ENCODE peak calls at places on chromosomes 11 and 22, in six cellular contexts. One of them, this sample, is unnamed.

GRCh38 chr11:58055806-58056401 is 25.2 kb downstream of the OR6Q1 start:
- DNase-seq in choroid plexus epithelial cell: no peak
- DNase-seq in stimulated activated CD8-positive, alpha-beta memory T cell treated with anti-CD3 and anti-CD28 coated beads, Interleukin-15, amount 100 ng/mL, for 48 hours: no peak
- DNase-seq in AG09319: no peak
- DNase-seq in dermis microvascular lymphatic vessel endothelial cell: no peak
- DNase-seq in activated CD4-positive, alpha-beta memory T cell treated with anti-CD3 and anti-CD28 coated beads, Interleukin-2, amount 10 ng/mL, durations not matched to agents 7 days and 5 days: no peak
- DNase-seq in this sample: no peak

GRCh38 chr22:41746563-41747400 is 47.5 kb downstream of the MEI1 start:
- DNase-seq in activated CD4-positive, alpha-beta memory T cell treated with anti-CD3 and anti-CD28 coated beads, Interleukin-2, amount 10 ng/mL, durations not matched to agents 7 days and 5 days: peak
- DNase-seq in AG09319: peak
- DNase-seq in dermis microvascular lymphatic vessel endothelial cell: peak
- DNase-seq in stimulated activated CD8-positive, alpha-beta memory T cell treated with anti-CD3 and anti-CD28 coated beads, Interleukin-15, amount 100 ng/mL, for 48 hours: peak
- DNase-seq in choroid plexus epithelial cell: peak
- DNase-seq in this sample: peak

GRCh38 chr11:13304655-13305340 is 27.2 kb downstream of the BMAL1 start:
- DNase-seq in dermis microvascular lymphatic vessel endothelial cell: no peak
- DNase-seq in stimulated activated CD8-positive, alpha-beta memory T cell treated with anti-CD3 and anti-CD28 coated beads, Interleukin-15, amount 100 ng/mL, for 48 hours: no peak
- DNase-seq in activated CD4-positive, alpha-beta memory T cell treated with anti-CD3 and anti-CD28 coated beads, Interleukin-2, amount 10 ng/mL, durations not matched to agents 7 days and 5 days: no peak
- DNase-seq in choroid plexus epithelial cell: no peak
- DNase-seq in AG09319: no peak
- DNase-seq in this sample: no peak

GRCh38 chr22:20495861-20496681 is 476 bp upstream of the KLHL22 start:
- DNase-seq in choroid plexus epithelial cell: peak
- DNase-seq in activated CD4-positive, alpha-beta memory T cell treated with anti-CD3 and anti-CD28 coated beads, Interleukin-2, amount 10 ng/mL, durations not matched to agents 7 days and 5 days: peak
- DNase-seq in stimulated activated CD8-positive, alpha-beta memory T cell treated with anti-CD3 and anti-CD28 coated beads, Interleukin-15, amount 100 ng/mL, for 48 hours: peak
- DNase-seq in AG09319: peak
- DNase-seq in dermis microvascular lymphatic vessel endothelial cell: peak
- DNase-seq in this sample: peak

GRCh38 chr11:79783833-79784232 is 343.0 kb upstream of the TENM4 start:
- DNase-seq in choroid plexus epithelial cell: no peak
- DNase-seq in AG09319: no peak
- DNase-seq in dermis microvascular lymphatic vessel endothelial cell: no peak
- DNase-seq in stimulated activated CD8-positive, alpha-beta memory T cell treated with anti-CD3 and anti-CD28 coated beads, Interleukin-15, amount 100 ng/mL, for 48 hours: no peak
- DNase-seq in activated CD4-positive, alpha-beta memory T cell treated with anti-CD3 and anti-CD28 coated beads, Interleukin-2, amount 10 ng/mL, durations not matched to agents 7 days and 5 days: no peak
- DNase-seq in this sample: no peak

GRCh38 chr11:87493516-87493915 is 455.8 kb downstream of the TMEM135 start:
- DNase-seq in AG09319: no peak
- DNase-seq in choroid plexus epithelial cell: peak
- DNase-seq in dermis microvascular lymphatic vessel endothelial cell: no peak
- DNase-seq in stimulated activated CD8-positive, alpha-beta memory T cell treated with anti-CD3 and anti-CD28 coated beads, Interleukin-15, amount 100 ng/mL, for 48 hours: no peak
- DNase-seq in activated CD4-positive, alpha-beta memory T cell treated with anti-CD3 and anti-CD28 coated beads, Interleukin-2, amount 10 ng/mL, durations not matched to agents 7 days and 5 days: no peak
- DNase-seq in this sample: no peak

GRCh38 chr22:19984201-19984753 is 32.3 kb downstream of the ARVCF start:
- DNase-seq in choroid plexus epithelial cell: peak
- DNase-seq in dermis microvascular lymphatic vessel endothelial cell: peak
- DNase-seq in AG09319: no peak
- DNase-seq in activated CD4-positive, alpha-beta memory T cell treated with anti-CD3 and anti-CD28 coated beads, Interleukin-2, amount 10 ng/mL, durations not matched to agents 7 days and 5 days: no peak
- DNase-seq in stimulated activated CD8-positive, alpha-beta memory T cell treated with anti-CD3 and anti-CD28 coated beads, Interleukin-15, amount 100 ng/mL, for 48 hours: no peak
- DNase-seq in this sample: peak

GRCh38 chr22:47027766-47028165 is 265.3 kb downstream of the TBC1D22A start:
- DNase-seq in AG09319: no peak
- DNase-seq in activated CD4-positive, alpha-beta memory T cell treated with anti-CD3 and anti-CD28 coated beads, Interleukin-2, amount 10 ng/mL, durations not matched to agents 7 days and 5 days: no peak
- DNase-seq in stimulated activated CD8-positive, alpha-beta memory T cell treated with anti-CD3 and anti-CD28 coated beads, Interleukin-15, amount 100 ng/mL, for 48 hours: no peak
- DNase-seq in dermis microvascular lymphatic vessel endothelial cell: no peak
- DNase-seq in choroid plexus epithelial cell: no peak
- DNase-seq in this sample: no peak

GRCh38 chr22:37190262-37190780 is 2.3 kb upstream of the C1QTNF6 start:
- DNase-seq in activated CD4-positive, alpha-beta memory T cell treated with anti-CD3 and anti-CD28 coated beads, Interleukin-2, amount 10 ng/mL, durations not matched to agents 7 days and 5 days: no peak
- DNase-seq in AG09319: no peak
- DNase-seq in choroid plexus epithelial cell: no peak
- DNase-seq in dermis microvascular lymphatic vessel endothelial cell: no peak
- DNase-seq in stimulated activated CD8-positive, alpha-beta memory T cell treated with anti-CD3 and anti-CD28 coated beads, Interleukin-15, amount 100 ng/mL, for 48 hours: no peak
- DNase-seq in this sample: no peak

GRCh38 chr11:128696930-128697329 is 3.1 kb downstream of the FLI1 start:
- DNase-seq in choroid plexus epithelial cell: no peak
- DNase-seq in dermis microvascular lymphatic vessel endothelial cell: no peak
- DNase-seq in activated CD4-positive, alpha-beta memory T cell treated with anti-CD3 and anti-CD28 coated beads, Interleukin-2, amount 10 ng/mL, durations not matched to agents 7 days and 5 days: no peak
- DNase-seq in stimulated activated CD8-positive, alpha-beta memory T cell treated with anti-CD3 and anti-CD28 coated beads, Interleukin-15, amount 100 ng/mL, for 48 hours: no peak
- DNase-seq in AG09319: no peak
- DNase-seq in this sample: no peak

GRCh38 chr11:43736502-43737193 is 56.1 kb downstream of the HSD17B12 start:
- DNase-seq in activated CD4-positive, alpha-beta memory T cell treated with anti-CD3 and anti-CD28 coated beads, Interleukin-2, amount 10 ng/mL, durations not matched to agents 7 days and 5 days: no peak
- DNase-seq in stimulated activated CD8-positive, alpha-beta memory T cell treated with anti-CD3 and anti-CD28 coated beads, Interleukin-15, amount 100 ng/mL, for 48 hours: no peak
- DNase-seq in AG09319: peak
- DNase-seq in dermis microvascular lymphatic vessel endothelial cell: no peak
- DNase-seq in choroid plexus epithelial cell: peak
- DNase-seq in this sample: peak

GRCh38 chr11:30392221-30392784 is 69.4 kb downstream of the ARL14EP start:
- DNase-seq in AG09319: no peak
- DNase-seq in dermis microvascular lymphatic vessel endothelial cell: no peak
- DNase-seq in choroid plexus epithelial cell: peak
- DNase-seq in activated CD4-positive, alpha-beta memory T cell treated with anti-CD3 and anti-CD28 coated beads, Interleukin-2, amount 10 ng/mL, durations not matched to agents 7 days and 5 days: no peak
- DNase-seq in stimulated activated CD8-positive, alpha-beta memory T cell treated with anti-CD3 and anti-CD28 coated beads, Interleukin-15, amount 100 ng/mL, for 48 hours: no peak
- DNase-seq in this sample: no peak

GRCh38 chr11:109421981-109422590 is at the start of gene C11orf87:
- DNase-seq in activated CD4-positive, alpha-beta memory T cell treated with anti-CD3 and anti-CD28 coated beads, Interleukin-2, amount 10 ng/mL, durations not matched to agents 7 days and 5 days: no peak
- DNase-seq in dermis microvascular lymphatic vessel endothelial cell: no peak
- DNase-seq in AG09319: no peak
- DNase-seq in stimulated activated CD8-positive, alpha-beta memory T cell treated with anti-CD3 and anti-CD28 coated beads, Interleukin-15, amount 100 ng/mL, for 48 hours: no peak
- DNase-seq in choroid plexus epithelial cell: peak
- DNase-seq in this sample: no peak

GRCh38 chr11:113615773-113616172 is 90.3 kb downstream of the TMPRSS5 start:
- DNase-seq in stimulated activated CD8-positive, alpha-beta memory T cell treated with anti-CD3 and anti-CD28 coated beads, Interleukin-15, amount 100 ng/mL, for 48 hours: no peak
- DNase-seq in AG09319: no peak
- DNase-seq in choroid plexus epithelial cell: peak
- DNase-seq in activated CD4-positive, alpha-beta memory T cell treated with anti-CD3 and anti-CD28 coated beads, Interleukin-2, amount 10 ng/mL, durations not matched to agents 7 days and 5 days: no peak
- DNase-seq in dermis microvascular lymphatic vessel endothelial cell: no peak
- DNase-seq in this sample: peak

GRCh38 chr22:44957267-44957905 is 52.4 kb downstream of the PHF21B start:
- DNase-seq in AG09319: no peak
- DNase-seq in choroid plexus epithelial cell: peak
- DNase-seq in stimulated activated CD8-positive, alpha-beta memory T cell treated with anti-CD3 and anti-CD28 coated beads, Interleukin-15, amount 100 ng/mL, for 48 hours: no peak
- DNase-seq in dermis microvascular lymphatic vessel endothelial cell: no peak
- DNase-seq in activated CD4-positive, alpha-beta memory T cell treated with anti-CD3 and anti-CD28 coated beads, Interleukin-2, amount 10 ng/mL, durations not matched to agents 7 days and 5 days: no peak
- DNase-seq in this sample: no peak

GRCh38 chr11:115215694-115216615 is 288.3 kb downstream of the CADM1 start:
- DNase-seq in AG09319: no peak
- DNase-seq in choroid plexus epithelial cell: peak
- DNase-seq in stimulated activated CD8-positive, alpha-beta memory T cell treated with anti-CD3 and anti-CD28 coated beads, Interleukin-15, amount 100 ng/mL, for 48 hours: no peak
- DNase-seq in dermis microvascular lymphatic vessel endothelial cell: no peak
- DNase-seq in activated CD4-positive, alpha-beta memory T cell treated with anti-CD3 and anti-CD28 coated beads, Interleukin-2, amount 10 ng/mL, durations not matched to agents 7 days and 5 days: no peak
- DNase-seq in this sample: no peak

GRCh38 chr22:39312410-39312809 is 7.0 kb downstream of the RPL3 start:
- DNase-seq in activated CD4-positive, alpha-beta memory T cell treated with anti-CD3 and anti-CD28 coated beads, Interleukin-2, amount 10 ng/mL, durations not matched to agents 7 days and 5 days: no peak
- DNase-seq in choroid plexus epithelial cell: no peak
- DNase-seq in AG09319: no peak
- DNase-seq in stimulated activated CD8-positive, alpha-beta memory T cell treated with anti-CD3 and anti-CD28 coated beads, Interleukin-15, amount 100 ng/mL, for 48 hours: no peak
- DNase-seq in dermis microvascular lymphatic vessel endothelial cell: no peak
- DNase-seq in this sample: no peak

GRCh38 chr11:1281326-1281973 is 28.0 kb downstream of the TOLLIP start:
- DNase-seq in stimulated activated CD8-positive, alpha-beta memory T cell treated with anti-CD3 and anti-CD28 coated beads, Interleukin-15, amount 100 ng/mL, for 48 hours: no peak
- DNase-seq in choroid plexus epithelial cell: peak
- DNase-seq in dermis microvascular lymphatic vessel endothelial cell: no peak
- DNase-seq in activated CD4-positive, alpha-beta memory T cell treated with anti-CD3 and anti-CD28 coated beads, Interleukin-2, amount 10 ng/mL, durations not matched to agents 7 days and 5 days: no peak
- DNase-seq in AG09319: no peak
- DNase-seq in this sample: no peak

GRCh38 chr11:63931045-63931444 is 7.8 kb upstream of the NAA40 start:
- DNase-seq in stimulated activated CD8-positive, alpha-beta memory T cell treated with anti-CD3 and anti-CD28 coated beads, Interleukin-15, amount 100 ng/mL, for 48 hours: no peak
- DNase-seq in choroid plexus epithelial cell: peak
- DNase-seq in activated CD4-positive, alpha-beta memory T cell treated with anti-CD3 and anti-CD28 coated beads, Interleukin-2, amount 10 ng/mL, durations not matched to agents 7 days and 5 days: no peak
- DNase-seq in AG09319: no peak
- DNase-seq in dermis microvascular lymphatic vessel endothelial cell: no peak
- DNase-seq in this sample: no peak

GRCh38 chr11:17766590-17766989 is 32.0 kb downstream of the KCNC1 start:
- DNase-seq in dermis microvascular lymphatic vessel endothelial cell: no peak
- DNase-seq in stimulated activated CD8-positive, alpha-beta memory T cell treated with anti-CD3 and anti-CD28 coated beads, Interleukin-15, amount 100 ng/mL, for 48 hours: no peak
- DNase-seq in choroid plexus epithelial cell: no peak
- DNase-seq in activated CD4-positive, alpha-beta memory T cell treated with anti-CD3 and anti-CD28 coated beads, Interleukin-2, amount 10 ng/mL, durations not matched to agents 7 days and 5 days: no peak
- DNase-seq in AG09319: no peak
- DNase-seq in this sample: no peak

GRCh38 chr11:126391970-126392637 is 36.6 kb downstream of the ST3GAL4 start:
- DNase-seq in choroid plexus epithelial cell: no peak
- DNase-seq in dermis microvascular lymphatic vessel endothelial cell: no peak
- DNase-seq in activated CD4-positive, alpha-beta memory T cell treated with anti-CD3 and anti-CD28 coated beads, Interleukin-2, amount 10 ng/mL, durations not matched to agents 7 days and 5 days: no peak
- DNase-seq in stimulated activated CD8-positive, alpha-beta memory T cell treated with anti-CD3 and anti-CD28 coated beads, Interleukin-15, amount 100 ng/mL, for 48 hours: no peak
- DNase-seq in AG09319: no peak
- DNase-seq in this sample: no peak

This sample was measured in brain microvascular endothelial cell.